ENCODE peak calls at places on chromosomes 12 and 14, in five cellular contexts. A is GM23338; G is cardiac muscle cell; M is Peyer's patch; Z is CD8-positive, alpha-beta T cell. H is an unnamed sample.
A peak's percentile ranks its signal among the peaks of the same experiment; 100 is the strongest.

GRCh38 chr12:50614167-50614762 is 109.5 kb downstream of the DIP2B start:
- DNase-seq in G (no peak), M (no peak), A (peak; percentile 74), Z (no peak), H (no peak)

GRCh38 chr12:26056335-26056734 is 68.5 kb downstream of the BHLHE41 start:
- DNase-seq in G (no peak), Z (no peak), M (no peak), A (no peak), H (no peak)

GRCh38 chr12:10968765-10969456 is 17.8 kb downstream of the TAS2R50 start:
- DNase-seq in Z (no peak), G (no peak), M (no peak), A (no peak), H (no peak)

GRCh38 chr14:101358726-101359125 is 202.6 kb upstream of the DIO3 start:
- DNase-seq in A (no peak), G (no peak), Z (no peak), M (no peak), H (no peak)

GRCh38 chr12:14961466-14962155 is at the start of gene ARHGDIB:
- DNase-seq in Z (peak; percentile 78), M (peak; percentile 85), A (peak; percentile 34), G (no peak), H (peak; percentile 83)

GRCh38 chr12:88235183-88235833 is 93.2 kb downstream of the TMTC3 start:
- DNase-seq in A (no peak), Z (no peak), G (no peak), M (no peak), H (no peak)

GRCh38 chr12:112686373-112686772 is 105.2 kb upstream of the RPH3A start:
- DNase-seq in G (no peak), M (no peak), A (no peak), Z (no peak), H (no peak)

GRCh38 chr14:106657460-106657859 is 1131.1 kb downstream of the TMEM121 start:
- DNase-seq in G (no peak), A (no peak), Z (peak; percentile 56), M (peak; percentile 53), H (peak; percentile 53)

GRCh38 chr14:103558071-103558882 is 4.2 kb downstream of the BAG5 start:
- DNase-seq in Z (no peak), G (no peak), M (no peak), A (no peak), H (no peak)

GRCh38 chr12:132075714-132076553 is 68.2 kb downstream of the DDX51 start:
- DNase-seq in Z (no peak), G (no peak), M (no peak), A (no peak), H (no peak)

GRCh38 chr14:34277191-34277590 is 184.8 kb downstream of the SPTSSA start:
- DNase-seq in Z (no peak), G (no peak), A (no peak), M (no peak), H (no peak)

GRCh38 chr12:69430942-69431603 is 39.1 kb upstream of the FRS2 start:
- DNase-seq in G (peak; percentile 13), Z (no peak), A (no peak), M (no peak), H (no peak)

GRCh38 chr14:89851031-89851430 is 103.5 kb downstream of the EFCAB11 start:
- DNase-seq in M (no peak), Z (no peak), G (no peak), A (no peak), H (no peak)

GRCh38 chr14:34539407-34540180 is at the start of gene EAPP:
- DNase-seq in G (peak; percentile 98), M (peak; percentile 98), Z (peak; percentile 95), A (peak; percentile 99), H (peak; percentile 91)

GRCh38 chr14:92323031-92323915 is at the start of gene SLC24A4:
- DNase-seq in G (peak; percentile 44), Z (no peak), M (no peak), A (peak; percentile 69), H (no peak)

GRCh38 chr12:31033681-31034080 is 40.0 kb upstream of the DDX11 start:
- DNase-seq in Z (no peak), A (no peak), G (no peak), M (no peak), H (no peak)

GRCh38 chr14:103329421-103330347 is 4.4 kb upstream of the EIF5 start:
- DNase-seq in G (no peak), A (no peak), Z (no peak), M (no peak), H (no peak)

GRCh38 chr14:53539489-53540126 is 386.5 kb upstream of the DDHD1 start:
- DNase-seq in M (peak; percentile 61), Z (peak; percentile 29), A (peak; percentile 89), G (peak; percentile 80), H (peak; percentile 14)

GRCh38 chr12:49332891-49333371 is 4.1 kb downstream of the C1QL4 start:
- DNase-seq in M (no peak), Z (no peak), A (peak; percentile 49), G (no peak), H (no peak)

GRCh38 chr14:71905860-71906259 is 26.4 kb upstream of the RGS6 start:
- DNase-seq in A (no peak), M (no peak), Z (no peak), G (no peak), H (no peak)

GRCh38 chr12:4172999-4173398 is 100.6 kb upstream of the CCND2 start:
- DNase-seq in G (no peak), A (no peak), Z (no peak), M (no peak), H (no peak)

GRCh38 chr12:4355843-4356327 is 23.6 kb downstream of the FGF23 start:
- DNase-seq in A (peak; percentile 89), Z (peak; percentile 40), M (no peak), G (peak; percentile 46), H (peak; percentile 50)

GRCh38 chr14:90739318-90740077 is 76.7 kb downstream of the TTC7B start:
- DNase-seq in A (no peak), M (no peak), G (no peak), Z (no peak), H (no peak)

GRCh38 chr12:75560167-75560566 is 48.8 kb upstream of the KRR1 start:
- DNase-seq in M (no peak), Z (no peak), G (peak; percentile 20), A (peak; percentile 17), H (no peak)

GRCh38 chr14:55430024-55430690 is 10.3 kb downstream of the TBPL2 start:
- DNase-seq in M (peak; percentile 30), G (peak; percentile 74), Z (peak; percentile 45), A (peak; percentile 92), H (peak; percentile 83)

GRCh38 chr12:17954788-17955187 is 135.2 kb downstream of the RERGL start:
- DNase-seq in G (no peak), M (no peak), A (peak; percentile 8), Z (no peak), H (no peak)

DNA sequence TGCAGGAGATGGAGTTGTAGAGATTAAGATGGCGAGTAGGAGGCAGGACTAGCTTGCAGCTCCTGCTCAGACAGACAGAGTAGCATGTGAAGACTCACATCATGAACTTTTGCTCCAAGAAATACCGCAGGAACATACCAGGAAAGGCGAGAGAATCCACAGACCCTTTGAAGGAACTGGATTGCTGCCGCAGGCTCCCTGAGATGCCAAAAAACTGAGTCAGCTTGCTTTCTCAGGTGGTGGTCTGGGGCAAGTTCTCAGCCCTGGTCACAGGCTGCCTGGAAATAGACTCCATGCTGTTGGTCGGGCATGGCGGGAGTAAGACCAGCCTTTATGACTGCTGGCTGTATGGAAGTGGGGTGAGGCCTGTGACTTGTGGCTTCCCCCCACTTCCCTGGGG is 163.6 kb upstream of the NAV3 start:
- DNase-seq in A (no peak), G (no peak), M (no peak), Z (no peak), H (no peak)
- H3K4me3 ChIP-seq in A (no peak overlapping the region), G (no peak overlapping the region), M (no peak overlapping the region), Z (no peak overlapping the region), H (no peak overlapping the region)

GRCh38 chr12:109553471-109553870 is 19.8 kb downstream of the MMAB start:
- DNase-seq in G (no peak), A (no peak), M (no peak), Z (no peak), H (no peak)
- H3K27ac ChIP-seq in G (no peak overlapping the region), A (no peak overlapping the region), M (no peak overlapping the region), Z (no peak overlapping the region), H (no peak overlapping the region)

GRCh38 chr12:12534134-12534866 is 28.4 kb downstream of the DUSP16 start:
- DNase-seq in Z (no peak), G (peak; percentile 70), M (no peak), A (peak; percentile 21), H (no peak)

GRCh38 chr12:12533238-12533829 is 29.3 kb downstream of the DUSP16 start:
- DNase-seq in M (no peak), Z (no peak), G (peak; percentile 85), A (peak; percentile 24), H (no peak)

GRCh38 chr12:12538535-12538934 is 24.1 kb downstream of the DUSP16 start:
- DNase-seq in A (no peak), G (no peak), Z (no peak), M (no peak), H (no peak)

GRCh38 chr12:12537421-12537820 is 25.2 kb downstream of the DUSP16 start:
- DNase-seq in G (no peak), A (no peak), Z (no peak), M (no peak), H (no peak)

DNA sequence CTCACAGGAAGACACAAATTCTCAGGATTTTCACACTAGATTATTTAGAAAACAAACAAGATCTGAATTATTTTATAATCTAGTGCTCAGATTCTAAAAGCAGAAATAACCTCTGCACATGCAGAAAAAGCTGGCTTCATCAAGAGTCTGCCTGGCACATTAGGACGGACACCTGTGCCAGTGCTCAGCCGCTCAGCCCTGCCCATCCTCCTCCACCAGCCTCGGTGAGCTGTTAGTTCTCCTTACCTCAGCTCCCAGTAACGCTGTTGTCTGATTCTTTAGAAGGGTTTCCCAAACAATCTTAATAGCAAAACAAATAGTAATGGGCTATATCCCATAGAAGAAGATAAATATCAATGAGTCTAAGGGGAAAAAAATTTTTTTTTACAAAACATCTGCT is 27.7 kb downstream of the DUSP16 start:
- DNase-seq in A (no peak), M (no peak), G (no peak), Z (no peak), H (no peak)
- H3K4me1 ChIP-seq in A (peaks cover 26% of the 10 kb centered on the region), M (no peaks in the 10 kb centered on the region), G (peaks cover 34% of the 10 kb centered on the region), Z (no peaks in the 10 kb centered on the region), H (no peaks in the 10 kb centered on the region)

GRCh38 chr14:67186369-67186768 is 2.9 kb upstream of the GARIN2 start:
- DNase-seq in G (no peak), A (peak; percentile 20), M (no peak), Z (no peak), H (peak; percentile 3)
- H3K4me3 ChIP-seq in G (no peak overlapping the region), A (no peak overlapping the region), M (no peak overlapping the region), Z (no peak overlapping the region), H (no peak overlapping the region)

H was measured in naive thymus-derived CD4-positive, alpha-beta T cell.